ENCODE peak calls at places on chromosomes 12 and 14, in four cellular contexts. N, J, G and T are unnamed samples.

GRCh38 chr12:91140660-91141045 is 29.4 kb upstream of the LUM start:
- DNase-seq in N (no peak), J (peak), G (peak), T (no peak)

GRCh38 chr12:62158416-62159360 is 101.5 kb upstream of the USP15 start:
- DNase-seq in N (no peak), J (no peak), G (no peak), T (no peak)

GRCh38 chr12:75623631-75624118 is 112.3 kb upstream of the KRR1 start:
- DNase-seq in N (no peak), J (peak), G (no peak), T (peak)

GRCh38 chr14:52862652-52863338 is 71.4 kb upstream of the GNPNAT1 start:
- DNase-seq in N (no peak), J (peak), G (peak), T (no peak)

GRCh38 chr12:29012673-29013072 is 136.4 kb upstream of the FAR2 start:
- DNase-seq in N (no peak), J (no peak), G (no peak), T (no peak)

GRCh38 chr12:52495385-52495784 is 2.3 kb upstream of the KRT6A start:
- DNase-seq in N (no peak), J (no peak), G (no peak), T (no peak)

GRCh38 chr14:89544636-89545301 is 127.7 kb upstream of the FOXN3 start:
- DNase-seq in N (no peak), J (no peak), G (no peak), T (no peak)

GRCh38 chr12:97047361-97047760 is 140.3 kb downstream of the NEDD1 start:
- DNase-seq in N (no peak), J (no peak), G (no peak), T (no peak)

GRCh38 chr14:67389261-67389660 is 22.7 kb downstream of the PLEK2 start:
- DNase-seq in N (no peak), J (no peak), G (no peak), T (no peak)

GRCh38 chr12:116490481-116490880 is 68.7 kb upstream of the MAP1LC3B2 start:
- DNase-seq in N (no peak), J (no peak), G (no peak), T (no peak)

GRCh38 chr14:50229646-50230045 is 1.7 kb downstream of the SOS2 start:
- DNase-seq in N (no peak), J (no peak), G (no peak), T (no peak)